ENCODE peak calls at places on chromosomes 1 and 21, in eight cellular contexts. K is CD4-positive, alpha-beta T cell; M is endothelial cell; D is GM12865; G is tibial nerve; I is IMR-90; Z is neural progenitor cell; B is GM10248. J is an unnamed sample.

GRCh38 chr1:65581120-65581519 is 160.7 kb downstream of the LEPR start:
- DNase-seq in K (no peak), M (no peak), D (no peak), G (no peak), I (no peak), Z (no peak), B (no peak), J (peak)

GRCh38 chr1:162310337-162310736 is 66.3 kb downstream of the SPATA46 start:
- DNase-seq in K (no peak), M (no peak), D (peak), G (no peak), I (peak), Z (no peak), B (no peak), J (no peak)

GRCh38 chr1:88800382-88801051 is 90.8 kb downstream of the GTF2B start:
- DNase-seq in K (no peak), M (no peak), D (peak), G (peak), I (peak), Z (peak), B (no peak), J (peak)

GRCh38 chr1:205921559-205921887 is 21.7 kb downstream of the SLC26A9 start:
- DNase-seq in K (no peak), M (no peak), D (no peak), G (no peak), I (no peak), Z (no peak), B (no peak), J (no peak)

GRCh38 chr1:960371-961131 is at the start of gene KLHL17:
- DNase-seq in K (peak), M (peak), D (peak), G (peak), I (peak), Z (peak), B (peak), J (peak)

GRCh38 chr1:52056110-52056936 is at the start of gene BTF3L4:
- DNase-seq in K (peak), M (peak), D (peak), G (peak), I (peak), Z (peak), B (peak), J (peak)

GRCh38 chr1:231806623-231807470 is 180.3 kb downstream of the DISC1 start:
- DNase-seq in K (no peak), M (peak), D (peak), G (no peak), I (peak), Z (peak), B (peak), J (peak)

GRCh38 chr1:81312272-81312754 is 488.4 kb upstream of the ADGRL2 start:
- DNase-seq in K (no peak), M (peak), D (no peak), G (no peak), I (no peak), Z (peak), B (no peak), J (no peak)

GRCh38 chr21:44871576-44872265 is 1.8 kb downstream of the PTTG1IP start:
- DNase-seq in K (peak), M (no peak), D (no peak), G (peak), I (peak), Z (no peak), B (no peak), J (peak)

GRCh38 chr21:26177187-26177586 is 6.6 kb upstream of the APP start:
- DNase-seq in K (no peak), M (no peak), D (no peak), G (no peak), I (no peak), Z (no peak), B (no peak), J (peak)

GRCh38 chr1:233750139-233750538 is 136.2 kb downstream of the KCNK1 start:
- DNase-seq in K (no peak), M (no peak), D (no peak), G (no peak), I (no peak), Z (no peak), B (no peak), J (no peak)

GRCh38 chr1:94514095-94514727 is 27.3 kb downstream of the F3 start:
- DNase-seq in K (no peak), M (peak), D (peak), G (peak), I (peak), Z (peak), B (no peak), J (no peak)

GRCh38 chr1:192907545-192908243 is 98.9 kb downstream of the RGS2 start:
- DNase-seq in K (no peak), M (no peak), D (peak), G (peak), I (peak), Z (no peak), B (no peak), J (no peak)

GRCh38 chr1:24119489-24119858 is 7.5 kb upstream of the MYOM3 start:
- DNase-seq in K (no peak), M (no peak), D (no peak), G (no peak), I (no peak), Z (no peak), B (no peak), J (no peak)
- TF ChIP-seq CTCF in K (no peak), M (no peak), D (no peak), G (no peak), I (no peak), Z (no peak), B (no peak), J (no peak)

DNA sequence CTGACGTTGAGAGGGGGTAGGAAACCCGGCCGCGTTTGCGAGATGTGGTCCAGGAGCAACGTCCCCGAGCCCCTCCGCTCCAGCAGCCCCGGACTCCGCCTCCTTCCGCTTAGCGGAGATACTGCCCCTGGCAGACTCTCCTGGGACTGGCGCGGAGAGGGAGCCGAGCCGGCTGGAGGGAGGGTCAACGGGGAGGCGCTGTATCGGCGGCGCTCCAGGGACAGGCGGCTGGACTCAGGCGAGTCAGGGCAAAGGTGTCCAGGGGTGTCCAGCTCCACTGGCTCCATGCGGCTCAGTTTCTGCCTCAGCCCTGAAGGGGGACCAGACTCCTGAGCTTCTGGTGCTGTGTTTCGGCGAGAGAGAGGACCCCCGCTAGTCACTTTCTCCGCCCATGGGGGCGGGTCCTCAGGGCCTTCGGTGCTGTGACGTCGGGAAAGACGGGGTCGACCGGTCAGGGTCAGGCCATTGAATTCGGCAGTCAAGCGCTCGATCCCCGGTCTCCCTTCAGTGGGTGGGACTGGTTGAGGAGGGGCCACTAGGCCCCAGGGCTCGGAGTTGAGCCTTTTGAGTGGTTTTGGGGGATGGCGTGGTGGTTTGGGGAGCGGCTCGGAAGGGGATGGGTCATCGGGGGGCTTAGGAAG is 2.8 kb upstream of the LIX1L start:
- DNase-seq in K (peak), M (peak), D (peak), G (no peak), I (peak), Z (peak), B (peak), J (peak)
- TF ChIP-seq CTCF in K (no peak), M (no peak), D (no peak), G (no peak), I (no peak), Z (peak), B (no peak), J (peak)

DNA sequence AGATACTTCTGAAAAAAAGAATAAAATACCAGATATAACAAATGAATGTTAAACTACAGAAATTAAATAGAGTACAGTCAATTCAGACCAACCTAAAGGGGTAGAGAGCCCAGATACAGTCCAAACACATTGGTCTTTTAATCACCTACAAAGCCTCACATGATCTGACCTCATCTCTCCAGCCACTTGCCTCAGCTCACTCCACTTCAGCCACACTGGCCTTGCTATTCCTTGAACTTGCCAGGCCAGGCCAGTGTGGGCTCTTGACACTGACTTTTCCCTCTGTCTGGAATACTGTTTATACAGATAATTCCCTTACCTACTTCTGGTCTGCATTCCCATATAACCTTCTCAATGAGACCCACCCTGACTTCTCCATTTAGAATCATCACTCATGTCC is 17.0 kb upstream of the PPIE start:
- DNase-seq in K (no peak), M (no peak), D (no peak), G (no peak), I (no peak), Z (no peak), B (no peak), J (no peak)
- TF ChIP-seq CTCF in K (no peak), M (no peak), D (no peak), G (no peak), I (no peak), Z (no peak), B (no peak), J (no peak)

GRCh38 chr1:9233942-9234222 is 692 bp upstream of the H6PD start:
- DNase-seq in K (no peak), M (no peak), D (no peak), G (no peak), I (no peak), Z (no peak), B (no peak), J (no peak)

GRCh38 chr1:9235123-9235513 is 544 bp downstream of the H6PD start:
- DNase-seq in K (no peak), M (peak), D (no peak), G (peak), I (peak), Z (no peak), B (no peak), J (peak)

GRCh38 chr1:9234223-9235122 is at the start of gene H6PD:
- DNase-seq in K (peak), M (peak), D (peak), G (peak), I (peak), Z (peak), B (peak), J (peak)

GRCh38 chr1:9233241-9233941 is 1.2 kb upstream of the H6PD start:
- DNase-seq in K (no peak), M (no peak), D (no peak), G (peak), I (peak), Z (no peak), B (no peak), J (no peak)

GRCh38 chr1:9235560-9235959 is 986 bp downstream of the H6PD start:
- DNase-seq in K (no peak), M (no peak), D (no peak), G (no peak), I (no peak), Z (no peak), B (no peak), J (no peak)
- TF ChIP-seq CTCF in K (no peak), M (no peak), D (no peak), G (no peak), I (no peak), Z (no peak), B (no peak), J (no peak)

GRCh38 chr1:207397525-207397926 is 56.6 kb upstream of the CR2 start:
- DNase-seq in K (no peak), M (no peak), D (no peak), G (no peak), I (no peak), Z (no peak), B (no peak), J (no peak)

GRCh38 chr1:207398986-207399385 is 55.1 kb upstream of the CR2 start:
- DNase-seq in K (no peak), M (no peak), D (no peak), G (no peak), I (no peak), Z (no peak), B (no peak), J (no peak)

GRCh38 chr1:207402744-207403143 is 51.4 kb upstream of the CR2 start:
- DNase-seq in K (no peak), M (no peak), D (no peak), G (no peak), I (no peak), Z (no peak), B (no peak), J (no peak)

GRCh38 chr1:207404849-207405525 is 49.1 kb upstream of the CR2 start:
- DNase-seq in K (no peak), M (no peak), D (peak), G (no peak), I (peak), Z (peak), B (peak), J (peak)

GRCh38 chr1:207401578-207401977 is 52.5 kb upstream of the CR2 start:
- DNase-seq in K (no peak), M (no peak), D (no peak), G (no peak), I (no peak), Z (no peak), B (no peak), J (no peak)
- TF ChIP-seq CTCF in K (no peak), M (no peak), D (peak), G (no peak), I (no peak), Z (peak), B (no peak), J (peak)

GRCh38 chr1:99277066-99277465 is 12.8 kb downstream of the PLPPR4 start:
- DNase-seq in K (no peak), M (no peak), D (no peak), G (no peak), I (no peak), Z (no peak), B (no peak), J (no peak)

GRCh38 chr1:99281109-99281508 is 16.8 kb downstream of the PLPPR4 start:
- DNase-seq in K (no peak), M (no peak), D (no peak), G (no peak), I (no peak), Z (no peak), B (no peak), J (no peak)

GRCh38 chr1:99282536-99282935 is 18.2 kb downstream of the PLPPR4 start:
- DNase-seq in K (no peak), M (no peak), D (no peak), G (no peak), I (no peak), Z (no peak), B (no peak), J (no peak)

GRCh38 chr1:99279525-99279924 is 15.2 kb downstream of the PLPPR4 start:
- DNase-seq in K (no peak), M (no peak), D (no peak), G (no peak), I (no peak), Z (no peak), B (no peak), J (no peak)
- TF ChIP-seq CTCF in K (no peak), M (no peak), D (no peak), G (no peak), I (no peak), Z (no peak), B (no peak), J (no peak)

J was measured in HFFc6.